ENCODE peak calls at places on chromosomes 2 and 18, in four cellular contexts. One of them, this sample, is unnamed.

GRCh38 chr2:88739985-88740600 is 48.6 kb downstream of the RPIA start:
- DNase-seq in HepG2: peak
- DNase-seq in K562: peak
- DNase-seq in GM12878: peak
- DNase-seq in this sample: peak

GRCh38 chr18:3238742-3239141 is 8.9 kb upstream of the MYL12A start:
- DNase-seq in HepG2: no peak
- DNase-seq in GM12878: no peak
- DNase-seq in K562: no peak
- DNase-seq in this sample: no peak

GRCh38 chr18:63676927-63677326 is 15.2 kb upstream of the SERPINB3 start:
- DNase-seq in K562: no peak
- DNase-seq in GM12878: no peak
- DNase-seq in HepG2: no peak
- DNase-seq in this sample: no peak

GRCh38 chr2:171146633-171147032 is 14.1 kb downstream of the TLK1 start:
- DNase-seq in K562: no peak
- DNase-seq in GM12878: no peak
- DNase-seq in HepG2: no peak
- DNase-seq in this sample: no peak

GRCh38 chr2:111028720-111029119 is 92.0 kb upstream of the BCL2L11 start:
- DNase-seq in HepG2: no peak
- DNase-seq in K562: no peak
- DNase-seq in GM12878: no peak
- DNase-seq in this sample: no peak

GRCh38 chr2:145421841-145422240 is 901.9 kb upstream of the ZEB2 start:
- DNase-seq in GM12878: no peak
- DNase-seq in K562: no peak
- DNase-seq in HepG2: no peak
- DNase-seq in this sample: no peak

GRCh38 chr18:55405655-55406373 is 182.2 kb downstream of the TCF4 start:
- DNase-seq in GM12878: no peak
- DNase-seq in K562: peak
- DNase-seq in HepG2: no peak
- DNase-seq in this sample: no peak

GRCh38 chr18:55354795-55355194 is 233.2 kb downstream of the TCF4 start:
- DNase-seq in GM12878: no peak
- DNase-seq in K562: no peak
- DNase-seq in HepG2: no peak
- DNase-seq in this sample: no peak

GRCh38 chr2:27202829-27203228 is 9.0 kb upstream of the ATRAID start:
- DNase-seq in HepG2: no peak
- DNase-seq in K562: no peak
- DNase-seq in GM12878: no peak
- DNase-seq in this sample: no peak

GRCh38 chr2:191222507-191222906 is 22.7 kb upstream of the MYO1B start:
- DNase-seq in K562: no peak
- DNase-seq in GM12878: no peak
- DNase-seq in HepG2: no peak
- DNase-seq in this sample: no peak

GRCh38 chr2:179837408-179837807 is 24.0 kb downstream of the ZNF385B start:
- DNase-seq in HepG2: peak
- DNase-seq in K562: no peak
- DNase-seq in GM12878: no peak
- DNase-seq in this sample: no peak

GRCh38 chr2:239930871-239931771 is 94.0 kb downstream of the NDUFA10 start:
- DNase-seq in HepG2: no peak
- DNase-seq in GM12878: no peak
- DNase-seq in K562: no peak
- DNase-seq in this sample: peak
- TF ChIP-seq ATF3 in HepG2: no peak
- TF ChIP-seq ATF3 in GM12878: no peak
- TF ChIP-seq ATF3 in K562: no peak
- TF ChIP-seq ATF3 in this sample: no peak

GRCh38 chr2:66915237-66915636 is 480.3 kb downstream of the MEIS1 start:
- DNase-seq in HepG2: no peak
- DNase-seq in K562: no peak
- DNase-seq in GM12878: no peak
- DNase-seq in this sample: no peak
- TF ChIP-seq CREM in HepG2: no peak
- TF ChIP-seq CREM in K562: no peak
- TF ChIP-seq CREM in GM12878: no peak
- TF ChIP-seq CREM in this sample: no peak

DNA sequence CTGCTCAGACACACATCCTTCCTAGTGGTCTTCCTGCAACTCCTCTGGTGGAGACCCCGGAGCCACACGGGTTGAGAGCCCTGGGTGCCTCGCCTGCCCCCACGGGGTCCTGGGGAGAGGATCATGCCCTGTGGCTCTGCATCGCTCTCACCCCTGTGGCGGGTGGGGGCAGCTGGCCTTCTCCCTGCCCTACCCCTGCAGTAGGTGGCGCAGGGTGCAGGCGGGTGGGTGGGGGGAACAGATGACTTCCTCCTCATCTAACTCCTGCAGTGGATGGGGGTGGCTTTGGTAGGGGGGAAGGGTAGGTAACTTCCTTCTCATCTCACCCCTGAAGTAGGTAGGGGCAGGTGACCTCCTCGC is 38.6 kb downstream of the TSHZ1 start:
- DNase-seq in GM12878: no peak
- DNase-seq in K562: no peak
- DNase-seq in HepG2: no peak
- DNase-seq in this sample: no peak
- TF ChIP-seq ATF3 in GM12878: no peak
- TF ChIP-seq ATF3 in K562: no peak
- TF ChIP-seq ATF3 in HepG2: no peak
- TF ChIP-seq ATF3 in this sample: no peak

GRCh38 chr2:124836415-124836814 is 811.3 kb downstream of the CNTNAP5 start:
- DNase-seq in K562: no peak
- DNase-seq in GM12878: no peak
- DNase-seq in HepG2: no peak
- DNase-seq in this sample: no peak
- TF ChIP-seq CREM in K562: no peak
- TF ChIP-seq CREM in GM12878: no peak
- TF ChIP-seq CREM in HepG2: no peak
- TF ChIP-seq CREM in this sample: no peak

GRCh38 chr2:16767789-16768188 is 102.2 kb upstream of the CYRIA start:
- DNase-seq in HepG2: no peak
- DNase-seq in K562: peak
- DNase-seq in GM12878: no peak
- DNase-seq in this sample: no peak

GRCh38 chr2:16774091-16774490 is 108.5 kb upstream of the CYRIA start:
- DNase-seq in K562: no peak
- DNase-seq in HepG2: no peak
- DNase-seq in GM12878: no peak
- DNase-seq in this sample: no peak

GRCh38 chr2:16774980-16775963 is 109.6 kb upstream of the CYRIA start:
- DNase-seq in HepG2: peak
- DNase-seq in GM12878: no peak
- DNase-seq in K562: peak
- DNase-seq in this sample: peak

GRCh38 chr2:16777123-16777872 is 111.7 kb upstream of the CYRIA start:
- DNase-seq in GM12878: no peak
- DNase-seq in HepG2: no peak
- DNase-seq in K562: no peak
- DNase-seq in this sample: no peak

DNA sequence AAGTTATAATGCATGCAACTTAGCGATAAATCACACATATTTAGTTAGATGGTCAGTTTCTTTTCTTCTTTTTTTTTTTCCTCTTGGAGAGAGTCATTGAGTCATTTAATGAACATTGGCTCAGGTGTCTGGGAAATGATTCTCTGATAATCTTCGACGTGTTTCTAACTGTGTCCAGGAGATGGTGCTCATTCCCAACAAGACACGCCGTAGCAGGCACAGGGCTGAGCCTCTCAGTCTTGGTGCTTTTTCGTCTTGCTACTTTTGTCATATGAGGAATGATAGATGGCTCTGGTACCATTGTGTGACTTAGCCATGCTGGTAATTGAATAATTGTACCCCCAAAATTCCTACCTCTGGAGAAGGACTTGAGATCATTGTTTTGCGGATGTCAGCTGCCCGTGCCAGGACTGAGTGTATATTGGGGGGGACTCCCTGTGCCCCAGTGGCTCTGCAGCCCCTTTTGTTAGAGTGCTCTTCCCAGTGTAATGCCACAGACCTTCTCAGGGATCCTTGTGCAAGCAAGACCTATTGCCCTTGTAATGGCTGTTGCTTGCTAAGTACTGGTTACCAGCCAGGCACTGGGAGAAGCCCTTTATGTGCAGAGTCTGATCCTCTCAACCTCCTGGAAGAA is 107.6 kb upstream of the CYRIA start:
- DNase-seq in GM12878: no peak
- DNase-seq in K562: peak
- DNase-seq in HepG2: peak
- DNase-seq in this sample: peak
- TF ChIP-seq ATF3 in GM12878: no peak
- TF ChIP-seq ATF3 in K562: no peak
- TF ChIP-seq ATF3 in HepG2: no peak
- TF ChIP-seq ATF3 in this sample: no peak

This sample was measured in WTC11.